ENCODE peak calls at places on chromosomes 2 and 18, in six cellular contexts. K, P, A, F, L and J are unnamed samples.

GRCh38 chr18:32189723-32190591 is at the start of gene MEP1B:
- DNase-seq in K (no peak), P (no peak), A (no peak), F (no peak), L (no peak), J (no peak)

GRCh38 chr2:69770193-69770702 is 28.3 kb downstream of the ANXA4 start:
- DNase-seq in K (peak), P (peak), A (peak), F (peak), L (peak), J (peak)

GRCh38 chr2:217489145-217489960 is 513.4 kb downstream of the TNS1 start:
- DNase-seq in K (no peak), P (no peak), A (peak), F (no peak), L (peak), J (no peak)

GRCh38 chr2:200032895-200033294 is 77.5 kb downstream of the MAIP1 start:
- DNase-seq in K (no peak), P (no peak), A (no peak), F (no peak), L (no peak), J (no peak)

GRCh38 chr2:113174369-113174735 is 581 bp downstream of the PSD4 start:
- DNase-seq in K (no peak), P (no peak), A (no peak), F (no peak), L (no peak), J (no peak)

GRCh38 chr2:27888790-27889189 is 1.4 kb downstream of the RBKS start:
- DNase-seq in K (no peak), P (peak), A (no peak), F (no peak), L (peak), J (peak)

GRCh38 chr2:11533278-11534077 is at the start of gene GREB1:
- DNase-seq in K (no peak), P (no peak), A (peak), F (no peak), L (no peak), J (peak)

GRCh38 chr2:112220186-112220585 is 34.7 kb downstream of the ZC3H8 start:
- DNase-seq in K (no peak), P (no peak), A (no peak), F (no peak), L (no peak), J (no peak)

GRCh38 chr2:172178035-172178434 is 75.3 kb upstream of the DLX2 start:
- DNase-seq in K (no peak), P (peak), A (peak), F (no peak), L (peak), J (peak)